ENCODE peak calls at places on chromosomes 3 and 15, in five cellular contexts. B is activated naive CD8-positive, alpha-beta T cell treated with anti-CD3 and anti-CD28 coated beads, Interleukin-2, amount 50 U/mL, for 24 hours; I is NCI-H1105; W is Ammon's horn; N is cardiac muscle cell. G is an unnamed sample.

GRCh38 chr3:14093831-14094230 is 30.8 kb downstream of the CHCHD4 start:
- DNase-seq in B (no peak), I (no peak), W (no peak), N (no peak), G (no peak)

GRCh38 chr3:52707585-52707984 is 1.7 kb downstream of the SPCS1 start:
- DNase-seq in B (no peak), I (no peak), W (no peak), N (no peak), G (no peak)

GRCh38 chr15:57696146-57696545 is 10.4 kb upstream of the POLR2M start:
- DNase-seq in B (no peak), I (peak), W (no peak), N (no peak), G (no peak)

GRCh38 chr3:8767667-8768363 is 1.6 kb downstream of the OXTR start:
- DNase-seq in B (peak), I (peak), W (peak), N (peak), G (peak)

GRCh38 chr15:42058791-42059190 is 35.6 kb downstream of the PLA2G4D start:
- DNase-seq in B (no peak), I (no peak), W (no peak), N (no peak), G (no peak)

GRCh38 chr3:107211608-107212007 is 165.6 kb upstream of the CCDC54 start:
- DNase-seq in B (no peak), I (no peak), W (no peak), N (no peak), G (no peak)

GRCh38 chr3:141894524-141895176 is 18.2 kb downstream of the ATP1B3 start:
- DNase-seq in B (no peak), I (no peak), W (no peak), N (peak), G (no peak)

GRCh38 chr3:62046326-62046725 is 327.0 kb downstream of the FEZF2 start:
- DNase-seq in B (no peak), I (no peak), W (no peak), N (peak), G (no peak)

GRCh38 chr3:115960799-115961198 is 337.5 kb downstream of the GAP43 start:
- DNase-seq in B (no peak), I (no peak), W (peak), N (peak), G (no peak)

GRCh38 chr3:9623148-9623547 is 26.2 kb upstream of the MTMR14 start:
- DNase-seq in B (no peak), I (no peak), W (no peak), N (no peak), G (no peak)